ENCODE peak calls at places on chromosomes 2 and 18, in five cellular contexts. B is GM23338, W is HepG2, O is GM23248, G is PC-9. C is an unnamed sample.

GRCh38 chr2:136021976-136022375 is 36.5 kb upstream of the DARS1 start:
- DNase-seq in B (no peak), W (no peak), O (no peak), G (no peak), C (no peak)

GRCh38 chr2:234444888-234445287 is 52.0 kb downstream of the ARL4C start:
- DNase-seq in B (no peak), W (no peak), O (peak; percentile 93), G (no peak), C (no peak)

GRCh38 chr2:77434880-77435279 is 87.3 kb downstream of the LRRTM4 start:
- DNase-seq in B (peak; percentile 26), W (no peak), O (no peak), G (no peak), C (peak; percentile 12)

GRCh38 chr2:238260879-238261278 is 21.0 kb upstream of the HES6 start:
- DNase-seq in B (no peak), W (peak; percentile 34), O (no peak), G (no peak), C (no peak)

GRCh38 chr2:191933307-191934105 is 86.6 kb upstream of the CAVIN2 start:
- DNase-seq in B (no peak), W (no peak), O (peak; percentile 6), G (no peak), C (no peak)

GRCh38 chr2:100756704-100757103 is 63.2 kb upstream of the NPAS2 start:
- DNase-seq in B (no peak), W (no peak), O (no peak), G (no peak), C (no peak)

GRCh38 chr18:46319793-46320192 is 215.6 kb downstream of the HAUS1 start:
- DNase-seq in B (no peak), W (no peak), O (peak; percentile 22), G (no peak), C (no peak)

GRCh38 chr18:77133920-77134496 is 1.4 kb upstream of the MBP start:
- DNase-seq in B (no peak), W (peak; percentile 20), O (peak; percentile 16), G (no peak), C (peak; percentile 40)

GRCh38 chr18:53689886-53690285 is 534.6 kb downstream of the MBD2 start:
- DNase-seq in B (no peak), W (no peak), O (no peak), G (no peak), C (no peak)

GRCh38 chr18:80037869-80038630 is 3.8 kb downstream of the RBFA start:
- DNase-seq in B (no peak), W (no peak), O (no peak), G (no peak), C (no peak)

GRCh38 chr2:529425-529824 is 147.8 kb downstream of the TMEM18 start:
- DNase-seq in B (peak; percentile 68), W (peak; percentile 48), O (peak; percentile 44), G (no peak), C (peak; percentile 73)

GRCh38 chr2:237208373-237209045 is 122.8 kb downstream of the COPS8 start:
- DNase-seq in B (no peak), W (no peak), O (peak; percentile 94), G (no peak), C (no peak)

GRCh38 chr18:40813116-40813515 is 1141.9 kb upstream of the PIK3C3 start:
- DNase-seq in B (no peak), W (no peak), O (peak; percentile 38), G (no peak), C (no peak)

GRCh38 chr2:27240406-27240805 is 22.4 kb downstream of the SLC30A3 start:
- DNase-seq in B (no peak), W (no peak), O (no peak), G (no peak), C (no peak)

GRCh38 chr2:85810376-85811172 is 56.8 kb downstream of the ATOH8 start:
- DNase-seq in B (no peak), W (no peak), O (no peak), G (no peak), C (no peak)

GRCh38 chr2:43136862-43137261 is 89.5 kb downstream of the ZFP36L2 start:
- DNase-seq in B (no peak), W (no peak), O (no peak), G (no peak), C (no peak)

GRCh38 chr2:227351639-227352038 is 26.6 kb downstream of the MFF start:
- DNase-seq in B (no peak), W (no peak), O (no peak), G (no peak), C (no peak)
- H3K4me2 ChIP-seq in B (no peak overlapping the region), W (no peak overlapping the region), O (no peak overlapping the region), G (no peak overlapping the region), C (no peak overlapping the region)

DNA sequence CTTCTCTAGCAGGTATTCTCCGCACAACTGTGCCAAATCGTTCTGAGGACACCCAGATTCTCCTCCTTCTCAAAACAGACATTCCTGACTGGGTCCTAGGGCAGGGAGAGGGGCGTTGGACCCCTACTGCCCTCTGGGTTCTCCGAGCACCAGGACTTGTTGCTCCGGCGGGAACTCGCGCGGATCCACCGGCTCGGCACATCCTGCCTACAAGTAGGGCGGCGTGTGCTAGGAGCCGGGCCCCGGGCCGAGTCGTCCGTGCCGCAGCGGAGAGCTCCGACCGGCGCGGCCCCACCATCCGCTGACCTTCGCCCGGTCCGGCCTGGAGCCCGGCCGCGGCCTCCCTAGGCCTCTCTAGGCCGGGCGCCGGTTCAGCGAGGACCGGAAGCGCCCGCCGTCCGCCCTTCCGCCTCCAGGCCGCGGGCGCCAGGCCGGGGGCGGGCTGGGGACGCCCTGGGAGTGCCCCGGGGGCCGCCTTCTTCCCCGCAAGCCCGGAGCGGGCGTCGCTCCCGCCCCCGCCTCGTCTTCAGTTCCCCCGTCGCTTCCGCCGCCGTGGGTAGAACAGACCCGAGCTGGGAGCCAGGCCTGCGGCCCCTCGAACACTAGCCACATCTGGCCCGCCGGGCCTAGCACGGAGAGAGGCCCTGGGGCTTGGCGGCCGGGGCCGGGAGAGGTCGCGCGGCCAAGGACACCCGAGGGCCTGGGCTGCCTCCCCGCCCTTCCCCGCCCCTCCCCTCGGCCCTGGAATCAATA is 7.6 kb upstream of the ONECUT2 start:
- DNase-seq in B (peak; percentile 73), W (no peak), O (peak; percentile 4), G (no peak), C (peak; percentile 73)
- TF ChIP-seq EZH2 in B (peak; percentile 45), W (no peak), O (peak; percentile 9), G (no peak), C (no peak)

GRCh38 chr2:79832540-79833234 is 319.8 kb downstream of the CTNNA2 start:
- DNase-seq in B (peak; percentile 80), W (no peak), O (no peak), G (no peak), C (peak; percentile 39)

GRCh38 chr2:79827881-79828280 is 315.0 kb downstream of the CTNNA2 start:
- DNase-seq in B (no peak), W (no peak), O (no peak), G (no peak), C (no peak)

GRCh38 chr2:79833235-79833878 is 320.5 kb downstream of the CTNNA2 start:
- DNase-seq in B (peak; percentile 60), W (no peak), O (no peak), G (no peak), C (peak; percentile 40)

GRCh38 chr2:79831919-79832318 is 319.1 kb downstream of the CTNNA2 start:
- DNase-seq in B (no peak), W (no peak), O (no peak), G (no peak), C (no peak)
- H3K4me2 ChIP-seq in B (peak overlapping the region; percentile 42), W (no peak overlapping the region), O (no peak overlapping the region), G (no peak overlapping the region), C (no peak overlapping the region)

GRCh38 chr2:159904127-159904564 is 106.1 kb upstream of the CD302 start:
- DNase-seq in B (peak; percentile 79), W (no peak), O (peak; percentile 35), G (peak; percentile 55), C (no peak)
- TF ChIP-seq EZH2 in B (no peak), W (no peak), O (no peak), G (no peak), C (peak; percentile 81)

DNA sequence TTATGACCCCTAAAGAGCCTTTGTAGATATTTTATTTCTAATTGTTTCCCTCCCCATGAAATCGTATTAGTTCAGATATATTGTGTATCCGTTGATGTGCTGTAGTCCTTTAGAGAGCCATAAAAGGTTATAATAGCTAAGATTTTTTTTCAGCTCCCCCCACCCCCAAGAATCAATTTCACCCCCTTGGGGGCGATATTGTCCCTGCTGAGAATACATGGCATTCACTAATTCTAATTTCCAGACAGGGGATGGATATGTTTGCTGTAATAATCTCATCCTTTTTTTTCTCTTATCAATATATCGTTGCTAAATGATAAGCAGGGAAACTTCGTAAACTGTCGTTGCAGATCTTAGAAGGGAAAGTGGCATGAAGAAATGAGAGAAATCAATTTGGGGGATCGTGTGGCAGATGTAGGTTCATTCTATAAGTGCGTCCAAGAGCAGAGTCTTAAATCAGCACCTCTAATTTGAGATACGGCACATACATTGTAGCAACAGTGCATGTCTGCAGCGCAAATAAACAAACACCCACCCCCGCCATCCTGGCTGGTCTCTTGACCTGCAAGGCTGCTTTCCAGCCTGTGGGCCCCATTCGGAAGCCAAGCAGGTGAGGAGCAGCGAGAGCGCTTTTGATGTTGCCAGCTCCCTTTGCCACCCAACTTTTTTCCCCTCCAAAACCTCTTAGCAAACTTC is 530.9 kb downstream of the TMEM182 start:
- DNase-seq in B (peak; percentile 40), W (no peak), O (no peak), G (no peak), C (no peak)
- H3K4me2 ChIP-seq in B (peak overlapping the region; percentile 65), W (no peak overlapping the region), O (no peak overlapping the region), G (no peak overlapping the region), C (peak overlapping the region; percentile 72)

GRCh38 chr18:21241224-21242131 is 554 bp upstream of the GREB1L start:
- DNase-seq in B (peak; percentile 64), W (no peak), O (peak; percentile 52), G (peak; percentile 12), C (peak; percentile 78)
- TF ChIP-seq EZH2 in B (peak; percentile 77), W (peak; percentile 59), O (no peak), G (no peak), C (no peak)

GRCh38 chr2:70659551-70659950 is 105.9 kb upstream of the TGFA start:
- DNase-seq in B (no peak), W (no peak), O (no peak), G (no peak), C (no peak)

GRCh38 chr2:70655786-70656185 is 102.2 kb upstream of the TGFA start:
- DNase-seq in B (no peak), W (no peak), O (no peak), G (no peak), C (no peak)

GRCh38 chr2:70651727-70652126 is 98.1 kb upstream of the TGFA start:
- DNase-seq in B (no peak), W (no peak), O (no peak), G (no peak), C (no peak)

GRCh38 chr2:70656421-70657010 is 102.9 kb upstream of the TGFA start:
- DNase-seq in B (no peak), W (no peak), O (no peak), G (no peak), C (no peak)

DNA sequence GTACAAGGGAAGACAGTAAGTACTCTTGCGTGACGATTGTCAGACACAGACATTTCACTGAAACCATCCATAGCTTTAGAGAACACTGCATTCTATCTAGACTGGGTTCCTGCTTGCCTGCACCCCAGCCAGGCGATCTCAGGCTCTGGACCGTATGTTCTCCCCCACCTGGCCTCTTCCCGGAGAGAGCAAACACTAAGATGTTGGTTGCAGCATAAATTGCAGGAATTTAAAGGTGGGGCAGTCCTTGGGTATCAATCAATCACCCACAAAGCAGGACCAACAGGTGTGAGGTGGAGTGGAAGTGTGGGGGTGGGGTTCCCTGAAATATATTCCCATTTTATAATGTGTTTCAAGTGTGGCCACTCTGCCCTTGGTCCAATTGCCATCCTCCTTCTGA is 103.6 kb upstream of the TGFA start:
- DNase-seq in B (no peak), W (no peak), O (no peak), G (no peak), C (no peak)
- H3K4me2 ChIP-seq in B (no peak overlapping the region), W (no peak overlapping the region), O (no peak overlapping the region), G (no peak overlapping the region), C (no peak overlapping the region)